ENCODE peak calls at places on chromosomes 2 and 18, in four cellular contexts. H is SK-N-MC, X is endothelial cell of umbilical vein, R is Panc1. Q is an unnamed sample.

GRCh38 chr2:205852457-205852856 is 170.2 kb downstream of the NRP2 start:
- DNase-seq in R (no peak), H (no peak), X (no peak), Q (peak)

GRCh38 chr2:120398051-120398960 is 52.4 kb downstream of the INHBB start:
- DNase-seq in X (no peak), H (no peak), R (no peak), Q (no peak)

GRCh38 chr2:42800981-42801380 is 8.6 kb upstream of the HAAO start:
- DNase-seq in R (no peak), X (no peak), H (no peak), Q (no peak)

GRCh38 chr2:161103451-161103831 is 56.8 kb upstream of the TANK start:
- DNase-seq in H (no peak), R (no peak), X (no peak), Q (no peak)

GRCh38 chr2:139142252-139142651 is 362.1 kb upstream of the NXPH2 start:
- DNase-seq in R (no peak), H (peak), X (peak), Q (no peak)

GRCh38 chr2:240159251-240159839 is 18.9 kb upstream of the OTOS start:
- DNase-seq in H (no peak), R (no peak), X (no peak), Q (no peak)

GRCh38 chr2:238285653-238286082 is 2.7 kb downstream of the PER2 start:
- DNase-seq in R (no peak), H (no peak), X (no peak), Q (peak)

GRCh38 chr2:134333646-134334189 is 79.8 kb downstream of the MGAT5 start:
- DNase-seq in R (no peak), X (peak), H (no peak), Q (no peak)

GRCh38 chr2:234512884-234513669 is 16.2 kb upstream of the ARL4C start:
- DNase-seq in X (peak), R (no peak), H (no peak), Q (no peak)

GRCh38 chr18:44601447-44601846 is 79.2 kb upstream of the SETBP1 start:
- DNase-seq in X (peak), H (no peak), R (no peak), Q (no peak)

GRCh38 chr2:27042985-27043634 is 8.4 kb upstream of the AGBL5 start:
- DNase-seq in X (no peak), H (no peak), R (no peak), Q (no peak)

GRCh38 chr2:173030541-173031485 is 44.8 kb upstream of the MAP3K20 start:
- DNase-seq in H (no peak), X (no peak), R (no peak), Q (no peak)

GRCh38 chr2:118061135-118061955 is 26.9 kb upstream of the INSIG2 start:
- DNase-seq in R (peak), H (no peak), X (peak), Q (no peak)

GRCh38 chr2:170714156-170715061 is 728 bp upstream of the SP5 start:
- DNase-seq in X (no peak), H (no peak), R (no peak), Q (no peak)

GRCh38 chr2:217853301-217853881 is 149.4 kb downstream of the TNS1 start:
- DNase-seq in R (no peak), H (no peak), X (no peak), Q (no peak)

GRCh38 chr2:24024018-24024417 is 14.1 kb downstream of the MFSD2B start:
- DNase-seq in H (no peak), X (no peak), R (no peak), Q (no peak)

GRCh38 chr2:72083751-72084583 is 63.7 kb downstream of the CYP26B1 start:
- DNase-seq in R (no peak), X (no peak), H (no peak), Q (no peak)

GRCh38 chr2:36618381-36618780 is 20.4 kb upstream of the FEZ2 start:
- DNase-seq in R (peak), H (no peak), X (peak), Q (no peak)

GRCh38 chr18:12621737-12622306 is 36.1 kb downstream of the SPIRE1 start:
- DNase-seq in X (no peak), R (no peak), H (no peak), Q (no peak)

GRCh38 chr2:43024515-43024962 is 201.9 kb downstream of the ZFP36L2 start:
- DNase-seq in R (peak), X (peak), H (no peak), Q (peak)

GRCh38 chr2:142223309-142223708 is 92.5 kb upstream of the LRP1B start:
- DNase-seq in X (no peak), R (no peak), H (peak), Q (no peak)

GRCh38 chr18:79573921-79574491 is 105.6 kb upstream of the CTDP1 start:
- DNase-seq in H (no peak), R (no peak), X (no peak), Q (no peak)

GRCh38 chr2:18804540-18804939 is 215.2 kb upstream of the NT5C1B start:
- DNase-seq in X (peak), H (no peak), R (no peak), Q (no peak)

GRCh38 chr2:9170458-9171130 is 36.0 kb upstream of the ASAP2 start:
- DNase-seq in H (no peak), R (no peak), X (no peak), Q (no peak)

GRCh38 chr2:17136895-17137294 is 381.3 kb downstream of the RAD51AP2 start:
- DNase-seq in H (peak), X (no peak), R (no peak), Q (no peak)

GRCh38 chr2:222336931-222337330 is 38.1 kb upstream of the PAX3 start:
- DNase-seq in H (peak), X (no peak), R (no peak), Q (no peak)
- TF ChIP-seq POLR2AphosphoS5 in H (no peak), X (no peak), R (no peak), Q (no peak)

DNA sequence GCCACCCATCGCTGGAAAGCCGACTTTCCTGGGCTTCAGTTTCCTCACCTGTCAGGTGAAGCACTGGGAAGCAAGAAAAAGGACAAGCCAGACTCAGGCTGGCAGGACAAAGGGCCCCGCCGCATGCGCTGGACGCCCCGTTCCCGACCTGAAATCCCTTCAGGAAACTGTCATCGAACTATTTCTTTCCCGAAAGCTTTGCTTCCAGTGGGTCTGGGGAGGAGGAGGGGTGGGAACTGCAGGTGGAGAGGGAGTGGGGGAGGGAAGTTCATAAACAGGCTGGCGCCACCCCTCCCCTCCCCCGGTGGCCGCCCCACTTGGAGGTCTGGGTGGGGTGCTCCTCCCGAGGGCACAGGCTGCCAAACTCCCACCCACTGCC is 102.2 kb downstream of the FOXI3 start:
- DNase-seq in R (no peak), X (no peak), H (no peak), Q (no peak)
- H3K4me3 ChIP-seq in R (peak), X (no peak), H (no peak), Q (peak)

DNA sequence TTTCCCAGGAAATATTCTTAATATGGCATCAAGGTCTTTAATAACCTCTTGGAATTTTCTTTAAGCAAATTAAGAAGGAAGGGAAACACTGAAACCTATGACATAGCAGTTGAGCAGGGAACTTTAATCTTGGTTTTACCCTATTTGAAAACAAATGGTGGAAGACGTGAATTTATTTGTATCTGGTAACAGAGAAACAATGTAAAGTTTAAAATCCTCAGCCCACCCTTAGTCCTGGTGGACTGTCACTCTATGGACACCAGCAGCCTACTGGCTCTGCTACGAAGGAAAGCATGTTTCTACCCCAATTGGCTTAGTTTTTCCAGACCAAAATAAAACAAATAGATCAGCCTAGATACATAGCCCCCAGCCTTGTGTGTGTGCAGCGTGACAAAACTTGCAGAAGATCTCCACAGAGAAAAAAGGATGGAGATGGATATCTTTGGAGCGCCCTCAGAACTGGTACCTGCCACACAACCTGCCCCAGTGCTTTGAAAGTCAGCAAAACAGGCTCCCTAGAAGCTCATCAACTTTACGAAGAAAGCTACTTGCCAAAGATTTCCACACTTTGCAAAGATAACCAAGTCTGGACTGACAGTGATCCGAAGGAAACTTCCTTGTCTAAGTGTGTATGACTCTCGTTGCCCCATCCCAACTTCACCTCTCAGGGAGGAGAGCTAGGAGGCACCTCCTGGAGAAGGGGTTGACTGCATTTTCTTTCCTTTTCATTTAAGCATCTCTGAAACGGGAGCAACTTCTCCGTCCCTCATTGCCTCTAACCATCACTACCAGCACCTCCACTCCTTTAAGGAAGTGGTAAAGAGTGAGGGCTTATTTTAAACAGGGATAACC is 7.3 kb downstream of the ZEB2 start:
- DNase-seq in R (no peak), H (no peak), X (peak), Q (no peak)
- TF ChIP-seq POLR2AphosphoS5 in R (no peak), H (no peak), X (no peak), Q (no peak)

GRCh38 chr2:230234122-230234722 is 8.7 kb downstream of the SP140 start:
- DNase-seq in H (no peak), X (no peak), R (no peak), Q (no peak)

GRCh38 chr2:230230087-230230486 is 4.6 kb downstream of the SP140 start:
- DNase-seq in X (peak), R (no peak), H (no peak), Q (no peak)

GRCh38 chr2:230231251-230231650 is 5.7 kb downstream of the SP140 start:
- DNase-seq in R (no peak), X (no peak), H (no peak), Q (no peak)

GRCh38 chr2:230227216-230227615 is 1.7 kb downstream of the SP140 start:
- DNase-seq in X (no peak), H (no peak), R (no peak), Q (no peak)

GRCh38 chr2:230230801-230231200 is 5.3 kb downstream of the SP140 start:
- DNase-seq in X (no peak), H (no peak), R (no peak), Q (no peak)
- H3K4me3 ChIP-seq in X (no peak), H (no peak), R (no peak), Q (no peak)

GRCh38 chr2:207758010-207758409 is 11.7 kb downstream of the FZD5 start:
- DNase-seq in X (no peak), H (no peak), R (no peak), Q (no peak)

GRCh38 chr2:207750315-207750714 is 19.4 kb downstream of the FZD5 start:
- DNase-seq in R (no peak), H (no peak), X (no peak), Q (no peak)

GRCh38 chr2:207750876-207751275 is 18.8 kb downstream of the FZD5 start:
- DNase-seq in H (no peak), X (no peak), R (no peak), Q (no peak)

GRCh38 chr2:207749873-207750272 is 19.8 kb downstream of the FZD5 start:
- DNase-seq in X (no peak), R (no peak), H (no peak), Q (no peak)

DNA sequence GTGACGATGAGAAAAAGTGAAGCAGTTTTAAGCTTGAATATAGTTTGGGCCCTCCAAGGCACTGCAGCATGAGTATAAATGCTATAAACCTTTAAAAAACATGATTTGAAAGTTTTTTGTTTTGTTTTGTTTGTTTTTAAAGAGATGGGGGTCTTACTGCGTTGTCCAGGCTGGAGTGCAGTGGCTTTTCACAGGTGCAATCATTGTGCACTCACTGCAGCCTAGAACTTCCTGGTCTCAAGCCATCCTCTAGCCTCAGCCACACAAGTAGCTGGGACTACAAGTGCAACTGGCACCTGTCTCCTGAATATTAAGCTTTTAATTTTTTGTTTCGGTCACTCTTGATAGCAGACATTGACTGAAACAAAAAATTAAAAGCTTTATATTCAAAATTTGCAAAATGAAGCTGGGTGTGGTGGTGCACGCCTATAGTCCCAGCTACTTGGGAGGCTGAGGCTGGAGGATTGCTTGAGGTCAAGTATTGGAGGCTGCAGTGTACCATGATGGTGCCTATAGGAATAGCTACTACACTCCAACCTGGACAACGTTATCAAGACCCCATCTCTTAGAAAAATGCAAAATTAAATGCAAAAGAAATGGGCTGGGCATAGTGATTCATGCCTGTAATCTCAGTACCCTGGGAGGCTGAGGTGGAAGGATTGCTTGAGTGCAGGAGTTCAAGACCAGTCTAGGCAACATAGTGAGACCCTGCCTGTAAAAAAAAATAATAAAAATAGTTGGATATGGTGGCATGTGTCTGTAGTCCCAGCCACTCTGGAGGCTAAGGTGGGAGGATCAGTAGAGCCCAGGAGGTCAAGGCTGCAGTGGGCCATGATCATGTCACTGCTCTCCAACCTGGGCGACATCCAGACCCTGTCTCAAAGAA is 15.0 kb downstream of the FZD5 start:
- DNase-seq in H (no peak), R (no peak), X (no peak), Q (no peak)
- TF ChIP-seq POLR2AphosphoS5 in H (no peak), R (no peak), X (no peak), Q (no peak)

Q was measured in prostate gland.